ENCODE peak calls at places on chromosomes 13 and 19, in six cellular contexts. D, F, P, A, H and T are unnamed samples.

GRCh38 chr13:104954210-104954609 is 1581.3 kb downstream of the EFNB2 start:
- DNase-seq in H (no peak), D (peak), F (peak), A (no peak), P (no peak), T (no peak)

GRCh38 chr19:16266586-16266942 is 58.1 kb upstream of the KLF2 start:
- DNase-seq in H (no peak), A (no peak), D (no peak), F (no peak), P (peak), T (no peak)

GRCh38 chr13:27043013-27043412 is 128.6 kb downstream of the USP12 start:
- DNase-seq in A (peak), D (peak), P (no peak), H (no peak), F (peak), T (peak)

GRCh38 chr13:71618154-71618553 is 248.8 kb downstream of the DACH1 start:
- DNase-seq in P (no peak), H (no peak), F (no peak), A (no peak), D (peak), T (no peak)

GRCh38 chr13:110458594-110459365 is 102.7 kb downstream of the RAB20 start:
- DNase-seq in A (no peak), P (no peak), H (no peak), F (no peak), D (no peak), T (no peak)

GRCh38 chr19:41392775-41393174 is 4.4 kb downstream of the EXOSC5 start:
- DNase-seq in D (no peak), P (no peak), A (no peak), F (no peak), H (no peak), T (no peak)

GRCh38 chr19:10603873-10604459 is 16.9 kb upstream of the AP1M2 start:
- DNase-seq in A (no peak), P (peak), D (peak), F (peak), H (no peak), T (no peak)

GRCh38 chr13:99264053-99264452 is 5.9 kb upstream of the GPR18 start:
- DNase-seq in H (no peak), A (no peak), P (no peak), F (no peak), D (no peak), T (no peak)

GRCh38 chr13:29901714-29902631 is 51.6 kb upstream of the UBL3 start:
- DNase-seq in F (peak), A (peak), P (peak), H (no peak), D (peak), T (peak)

GRCh38 chr19:41563847-41564514 is 12.0 kb upstream of the CEACAM21 start:
- DNase-seq in A (no peak), P (no peak), F (no peak), H (no peak), D (no peak), T (no peak)

GRCh38 chr19:35247526-35248309 is 1.1 kb upstream of the LSR start:
- DNase-seq in H (no peak), F (peak), D (no peak), A (peak), P (peak), T (no peak)

GRCh38 chr13:40031031-40031430 is 375.6 kb downstream of the COG6 start:
- DNase-seq in H (no peak), F (no peak), A (peak), P (no peak), D (peak), T (peak)

GRCh38 chr13:113916330-113916815 is 52.5 kb upstream of the GAS6 start:
- DNase-seq in A (no peak), D (peak), P (no peak), H (no peak), F (no peak), T (no peak)

GRCh38 chr13:35793823-35794222 is 317.3 kb upstream of the MAB21L1 start:
- DNase-seq in F (no peak), A (no peak), P (no peak), D (no peak), H (no peak), T (no peak)

GRCh38 chr19:33245948-33246728 is 20.5 kb upstream of the SLC7A10 start:
- DNase-seq in P (no peak), F (no peak), H (no peak), A (no peak), D (no peak), T (no peak)